ENCODE peak calls at places on chromosomes 2 and 18, in seven cellular contexts. C is CD8-positive, alpha-beta T cell; L is GM12865; A is psoas muscle; D is stromal cell of bone marrow; T is heart left ventricle; F is activated T-helper 1 cell treated with anti-CD3 and anti-CD28 coated beads, Interleukin-2, amount 50 U/mL, for 16 hours. O is an unnamed sample.

GRCh38 chr2:18110222-18110621 is 231.8 kb downstream of the KCNS3 start:
- DNase-seq in C (no peak), L (no peak), A (no peak), D (no peak), T (no peak), F (no peak), O (no peak)

GRCh38 chr2:50385361-50385760 is 646.6 kb downstream of the NRXN1 start:
- DNase-seq in C (no peak), L (no peak), A (no peak), D (no peak), T (no peak), F (no peak), O (no peak)

GRCh38 chr2:53802617-53803115 is 15.8 kb downstream of the ERLEC1 start:
- DNase-seq in C (no peak), L (no peak), A (no peak), D (no peak), T (no peak), F (no peak), O (no peak)

GRCh38 chr2:16824472-16824871 is 158.8 kb upstream of the CYRIA start:
- DNase-seq in C (no peak), L (no peak), A (no peak), D (no peak), T (no peak), F (no peak), O (no peak)

GRCh38 chr2:112985090-112985489 is 7.3 kb downstream of the IL36G start:
- DNase-seq in C (no peak), L (peak), A (no peak), D (no peak), T (no peak), F (no peak), O (no peak)

GRCh38 chr18:55753643-55754255 is 165.8 kb upstream of the TCF4 start:
- DNase-seq in C (no peak), L (no peak), A (no peak), D (no peak), T (no peak), F (no peak), O (no peak)

GRCh38 chr2:68548396-68548795 is 81.0 kb downstream of the APLF start:
- DNase-seq in C (no peak), L (no peak), A (no peak), D (no peak), T (no peak), F (no peak), O (no peak)

GRCh38 chr2:61658841-61659780 is 121.0 kb upstream of the XPO1 start:
- DNase-seq in C (no peak), L (peak), A (no peak), D (no peak), T (peak), F (no peak), O (no peak)

GRCh38 chr2:26630669-26631360 is 10.4 kb downstream of the CIB4 start:
- DNase-seq in C (no peak), L (no peak), A (no peak), D (peak), T (no peak), F (no peak), O (no peak)